ENCODE peak calls at places on chromosomes 5 and 9, in seven cellular contexts. C is neural progenitor cell, E is GM23338, R is HCT116, O is hepatocyte, X is SK-N-SH, A is OCI-LY7. U is an unnamed sample.

GRCh38 chr5:133524597-133524996 is 87.7 kb downstream of the FSTL4 start:
- DNase-seq in X (no peak), O (no peak), C (peak; percentile 20), E (no peak), A (no peak), R (no peak), U (no peak)

GRCh38 chr9:16572005-16572727 is 298.3 kb downstream of the BNC2 start:
- DNase-seq in A (no peak), E (peak; percentile 32), O (no peak), C (peak; percentile 63), X (no peak), R (no peak), U (no peak)

GRCh38 chr5:175457466-175457865 is 13.5 kb upstream of the DRD1 start:
- DNase-seq in O (no peak), C (no peak), E (peak; percentile 48), A (no peak), X (no peak), R (no peak), U (no peak)

GRCh38 chr9:7799934-7800285 is 332 bp upstream of the DMAC1 start:
- DNase-seq in E (no peak), R (no peak), O (no peak), A (no peak), C (no peak), X (no peak), U (no peak)

GRCh38 chr5:68265347-68265746 is 49.8 kb downstream of the PIK3R1 start:
- DNase-seq in C (no peak), O (no peak), X (no peak), E (no peak), R (no peak), A (no peak), U (no peak)

GRCh38 chr9:21964925-21965385 is 29.2 kb downstream of the CDKN2A start:
- DNase-seq in E (peak; percentile 41), R (no peak), O (peak; percentile 54), C (peak; percentile 22), X (no peak), A (no peak), U (peak; percentile 63)

GRCh38 chr5:78972654-78973428 is 12.3 kb downstream of the ARSB start:
- DNase-seq in C (no peak), X (peak; percentile 62), R (no peak), A (no peak), O (peak; percentile 32), E (no peak), U (peak; percentile 21)

GRCh38 chr9:133866946-133867345 is 125.2 kb downstream of the VAV2 start:
- DNase-seq in O (no peak), C (no peak), R (no peak), X (no peak), A (no peak), E (no peak), U (no peak)

GRCh38 chr5:144712090-144712489 is 541.4 kb downstream of the KCTD16 start:
- DNase-seq in A (peak; percentile 50), O (no peak), C (no peak), R (no peak), X (no peak), E (no peak), U (no peak)

GRCh38 chr5:135228236-135228635 is 170.8 kb downstream of the MACROH2A1 start:
- DNase-seq in R (no peak), A (no peak), X (no peak), O (no peak), C (no peak), E (no peak), U (no peak)

GRCh38 chr9:20402273-20402875 is 219.9 kb downstream of the MLLT3 start:
- DNase-seq in C (no peak), X (no peak), A (no peak), E (no peak), R (no peak), O (peak; percentile 35), U (no peak)

GRCh38 chr9:98315551-98316060 is 60.2 kb upstream of the TBC1D2 start:
- DNase-seq in R (peak; percentile 74), O (peak; percentile 93), E (peak; percentile 98), C (peak; percentile 94), X (peak; percentile 89), A (peak; percentile 89), U (peak; percentile 88)

GRCh38 chr5:106019271-106019670 is 1651.5 kb downstream of the EFNA5 start:
- DNase-seq in C (no peak), O (no peak), X (no peak), R (no peak), E (no peak), A (no peak), U (no peak)

GRCh38 chr5:87116821-87117512 is 150.7 kb upstream of the RASA1 start:
- DNase-seq in C (no peak), A (no peak), R (no peak), O (no peak), X (no peak), E (no peak), U (peak; percentile 38)

GRCh38 chr9:107337676-107338590 is 54.9 kb downstream of the RAD23B start:
- DNase-seq in X (no peak), A (no peak), R (no peak), C (no peak), E (no peak), O (no peak), U (peak; percentile 67)

GRCh38 chr9:8857330-8858249 is 1058.0 kb upstream of the DMAC1 start:
- DNase-seq in C (peak; percentile 89), X (peak; percentile 72), R (no peak), A (no peak), O (peak; percentile 68), E (peak; percentile 86), U (peak; percentile 32)

GRCh38 chr9:86662890-86663468 is 284.3 kb downstream of the GAS1 start:
- DNase-seq in A (no peak), X (no peak), C (no peak), E (no peak), O (no peak), R (no peak), U (no peak)

GRCh38 chr5:29990681-29991080 is 1202.8 kb upstream of the CDH6 start:
- DNase-seq in R (no peak), O (no peak), A (no peak), C (no peak), E (no peak), X (no peak), U (no peak)

GRCh38 chr5:142428773-142429473 is 104.1 kb upstream of the SPRY4 start:
- DNase-seq in O (no peak), E (no peak), C (no peak), R (no peak), A (no peak), X (no peak), U (no peak)
- TF ChIP-seq EZH2phosphoT487 in O (no peak), E (no peak), C (no peak), R (no peak), A (no peak), X (no peak), U (no peak)

GRCh38 chr9:137041134-137041533 is 4.8 kb downstream of the NPDC1 start:
- DNase-seq in O (no peak), X (no peak), E (no peak), R (no peak), C (no peak), A (no peak), U (no peak)
- H3K27ac ChIP-seq in O (no peak overlapping the region), X (no peak overlapping the region), E (no peak overlapping the region), R (no peak overlapping the region), C (no peak overlapping the region), A (no peak overlapping the region), U (no peak overlapping the region)

GRCh38 chr5:151682751-151683331 is 3.9 kb downstream of the SPARC start:
- DNase-seq in A (no peak), R (no peak), C (no peak), E (no peak), X (no peak), O (no peak), U (peak; percentile 81)

GRCh38 chr5:151683444-151683843 is 3.3 kb downstream of the SPARC start:
- DNase-seq in E (no peak), A (no peak), C (no peak), O (no peak), R (no peak), X (no peak), U (peak; percentile 27)

GRCh38 chr5:151684690-151685361 is 1.9 kb downstream of the SPARC start:
- DNase-seq in C (peak; percentile 72), E (peak; percentile 94), A (no peak), R (no peak), X (no peak), O (peak; percentile 94), U (peak; percentile 96)

GRCh38 chr5:151682240-151682639 is 4.5 kb downstream of the SPARC start:
- DNase-seq in A (no peak), R (no peak), E (no peak), C (no peak), X (no peak), O (no peak), U (peak; percentile 86)

DNA sequence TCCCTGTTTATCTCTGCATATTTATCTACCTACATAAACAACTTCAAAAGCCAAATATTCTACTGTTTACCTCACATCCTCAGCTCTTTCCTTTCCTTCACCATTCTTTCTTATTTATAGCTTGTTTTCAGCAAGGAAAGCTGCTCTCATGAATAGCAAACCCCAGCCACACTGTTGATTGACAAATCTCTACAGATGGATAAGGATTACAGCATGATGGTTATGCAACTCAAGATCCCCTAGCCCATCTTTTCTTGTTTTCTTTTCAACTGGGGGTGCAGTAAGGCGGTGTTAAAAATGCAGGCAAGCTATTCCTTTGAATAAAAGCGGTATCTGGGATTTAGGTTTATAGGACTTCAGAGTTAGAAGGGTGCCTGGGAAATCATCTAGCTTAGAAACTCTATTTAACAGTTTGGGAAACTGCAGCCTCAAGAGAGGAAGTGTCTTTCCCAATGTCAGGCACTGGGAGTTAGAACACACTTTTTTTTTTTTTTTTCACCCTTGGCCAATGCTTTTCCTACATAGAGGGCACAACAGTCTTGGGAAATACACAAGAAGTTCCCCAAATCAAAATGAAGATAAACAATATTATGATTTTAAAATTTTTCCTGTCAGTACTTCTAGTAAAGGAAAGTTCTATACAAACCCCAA is 2.7 kb downstream of the SPARC start:
- DNase-seq in O (no peak), R (no peak), A (no peak), C (no peak), E (no peak), X (no peak), U (peak; percentile 48)
- TF ChIP-seq EZH2phosphoT487 in O (no peak), R (no peak), A (no peak), C (no peak), E (no peak), X (no peak), U (no peak)

DNA sequence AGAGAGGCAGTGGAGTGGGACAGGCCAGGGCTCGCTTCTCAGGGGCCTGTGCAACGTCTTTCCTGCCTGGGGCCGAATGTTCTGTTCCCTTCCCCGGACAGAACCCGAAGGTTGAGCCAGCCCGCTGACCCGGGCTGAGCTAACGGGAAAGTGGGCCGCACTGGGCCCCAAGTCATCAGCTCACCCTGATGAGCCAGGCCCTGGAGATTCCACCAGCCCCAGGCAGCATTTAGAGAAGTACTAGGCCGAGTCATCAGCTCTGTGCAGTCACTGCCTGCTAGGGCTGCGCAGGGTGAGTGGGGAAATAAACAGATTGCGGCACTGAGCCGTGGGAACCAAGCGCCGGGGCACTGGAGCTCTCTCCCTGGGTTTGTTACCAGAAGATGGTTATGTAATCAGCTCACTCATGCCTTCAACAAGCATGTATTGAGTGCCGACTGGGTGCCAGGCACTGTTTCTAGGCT is 29.1 kb upstream of the DUSP1 start:
- DNase-seq in C (no peak), R (no peak), E (no peak), O (peak; percentile 54), A (no peak), X (no peak), U (peak; percentile 100)
- H3K27ac ChIP-seq in C (no peak overlapping the region), R (no peak overlapping the region), E (no peak overlapping the region), O (peak overlapping the region; percentile 79), A (no peak overlapping the region), X (peak overlapping the region; percentile 79), U (peak overlapping the region; percentile 99)

U was measured in GM23248.